ENCODE peak calls at places on chromosome 4, in eight cellular contexts. O, X, Q, T, H, J, D and F are unnamed samples.

GRCh38 chr4:7421356-7422097 is 13.2 kb downstream of the PSAPL1 start:
- DNase-seq in O (no peak), X (no peak), Q (no peak), T (no peak), H (no peak), J (no peak), D (no peak), F (no peak)

GRCh38 chr4:152064282-152064681 is 303.5 kb upstream of the GATB start:
- DNase-seq in O (no peak), X (no peak), Q (no peak), T (no peak), H (no peak), J (no peak), D (no peak), F (no peak)

GRCh38 chr4:1300466-1301455 is 11.1 kb downstream of the MAEA start:
- DNase-seq in O (peak; percentile 76), X (no peak), Q (peak; percentile 74), T (peak; percentile 32), H (peak; percentile 18), J (peak; percentile 88), D (peak; percentile 63), F (peak; percentile 91)

GRCh38 chr4:178165251-178165650 is 723.0 kb upstream of the AGA start:
- DNase-seq in O (no peak), X (no peak), Q (no peak), T (no peak), H (no peak), J (peak; percentile 2), D (no peak), F (no peak)

GRCh38 chr4:41323706-41324105 is 67.0 kb downstream of the UCHL1 start:
- DNase-seq in O (no peak), X (no peak), Q (no peak), T (no peak), H (no peak), J (no peak), D (no peak), F (no peak)

GRCh38 chr4:140755811-140756291 is 334 bp downstream of the TBC1D9 start:
- DNase-seq in O (peak; percentile 46), X (no peak), Q (no peak), T (no peak), H (no peak), J (peak; percentile 35), D (peak; percentile 63), F (peak; percentile 58)

GRCh38 chr4:26878729-26879415 is 18.2 kb downstream of the STIM2 start:
- DNase-seq in O (peak; percentile 33), X (no peak), Q (no peak), T (no peak), H (no peak), J (peak; percentile 56), D (no peak), F (no peak)

GRCh38 chr4:70778888-70779422 is 57.2 kb downstream of the RUFY3 start:
- DNase-seq in O (peak; percentile 92), X (no peak), Q (peak; percentile 13), T (no peak), H (no peak), J (peak; percentile 13), D (no peak), F (no peak)

GRCh38 chr4:182277402-182277801 is 34.2 kb downstream of the TENM3 start:
- DNase-seq in O (peak; percentile 68), X (no peak), Q (no peak), T (no peak), H (no peak), J (peak; percentile 29), D (no peak), F (no peak)

GRCh38 chr4:97235516-97235915 is 907.8 kb downstream of the STPG2 start:
- DNase-seq in O (no peak), X (no peak), Q (no peak), T (no peak), H (no peak), J (no peak), D (no peak), F (peak; percentile 13)

GRCh38 chr4:109155112-109155511 is 147.3 kb downstream of the COL25A1 start:
- DNase-seq in O (no peak), X (no peak), Q (no peak), T (no peak), H (no peak), J (no peak), D (no peak), F (no peak)

GRCh38 chr4:2497931-2498330 is 29.0 kb downstream of the RNF4 start:
- DNase-seq in O (no peak), X (no peak), Q (no peak), T (no peak), H (no peak), J (no peak), D (no peak), F (no peak)

GRCh38 chr4:182189107-182189878 is 53.9 kb upstream of the TENM3 start:
- DNase-seq in O (peak; percentile 94), X (no peak), Q (no peak), T (no peak), H (no peak), J (peak; percentile 100), D (no peak), F (peak; percentile 91)

GRCh38 chr4:48299560-48299959 is 29.9 kb upstream of the TEC start:
- DNase-seq in O (no peak), X (no peak), Q (no peak), T (no peak), H (no peak), J (no peak), D (no peak), F (no peak)